ENCODE peak calls at places on chromosomes 12 and 14, in five cellular contexts. W, Q, H, R and S are unnamed samples.

GRCh38 chr12:71904629-71905028 is 34.0 kb upstream of the TPH2 start:
- DNase-seq in W (no peak), Q (no peak), H (no peak), R (no peak), S (no peak)

GRCh38 chr12:122085006-122085405 is 6.5 kb downstream of the MLXIP start:
- DNase-seq in W (no peak), Q (no peak), H (no peak), R (no peak), S (no peak)

GRCh38 chr14:66001356-66001755 is 484.8 kb upstream of the CCDC196 start:
- DNase-seq in W (no peak), Q (no peak), H (no peak), R (no peak), S (no peak)

GRCh38 chr14:79708991-79709390 is 502.3 kb downstream of the DIO2 start:
- DNase-seq in W (no peak), Q (no peak), H (no peak), R (no peak), S (no peak)

GRCh38 chr14:77033622-77034521 is 5.4 kb upstream of the IRF2BPL start:
- DNase-seq in W (peak; percentile 89), Q (peak; percentile 92), H (no peak), R (peak; percentile 97), S (peak; percentile 89)

GRCh38 chr12:102816816-102817434 is 100.1 kb downstream of the PAH start:
- DNase-seq in W (no peak), Q (peak; percentile 17), H (peak; percentile 1), R (peak; percentile 49), S (no peak)

GRCh38 chr12:27555928-27556778 is 32.1 kb downstream of the PPFIBP1 start:
- DNase-seq in W (no peak), Q (no peak), H (no peak), R (no peak), S (no peak)

GRCh38 chr12:103571286-103571685 is 15.8 kb upstream of the STAB2 start:
- DNase-seq in W (peak; percentile 50), Q (peak; percentile 56), H (no peak), R (peak; percentile 90), S (no peak)

GRCh38 chr12:88142610-88142991 is 494 bp downstream of the TMTC3 start:
- DNase-seq in W (peak; percentile 26), Q (peak; percentile 19), H (no peak), R (no peak), S (peak; percentile 6)

GRCh38 chr12:132783917-132784531 is 22.4 kb upstream of the ANKLE2 start:
- DNase-seq in W (peak; percentile 36), Q (no peak), H (no peak), R (no peak), S (no peak)